ENCODE peak calls at places on chromosome 20, in five cellular contexts. One of them, this sample, is unnamed.

GRCh38 chr20:6164421-6165341 is 41.9 kb upstream of the FERMT1 start:
- DNase-seq in neuronal stem cell: no peak
- DNase-seq in thoracic aorta: no peak
- DNase-seq in CD8-positive, alpha-beta T cell: no peak
- DNase-seq in lung: no peak
- DNase-seq in this sample: peak; percentile 20

GRCh38 chr20:17735206-17735804 is 35.5 kb downstream of the BANF2 start:
- DNase-seq in thoracic aorta: no peak
- DNase-seq in lung: no peak
- DNase-seq in neuronal stem cell: no peak
- DNase-seq in CD8-positive, alpha-beta T cell: no peak
- DNase-seq in this sample: no peak

GRCh38 chr20:8018928-8019177 is 708 bp downstream of the TMX4 start:
- DNase-seq in CD8-positive, alpha-beta T cell: no peak
- DNase-seq in thoracic aorta: no peak
- DNase-seq in neuronal stem cell: no peak
- DNase-seq in lung: no peak
- DNase-seq in this sample: no peak

GRCh38 chr20:28562510-28562898 is 2695.0 kb upstream of the DEFB115 start:
- DNase-seq in thoracic aorta: no peak
- DNase-seq in neuronal stem cell: no peak
- DNase-seq in CD8-positive, alpha-beta T cell: no peak
- DNase-seq in lung: no peak
- DNase-seq in this sample: no peak

GRCh38 chr20:38581013-38581412 is at the start of gene ADIG:
- DNase-seq in neuronal stem cell: no peak
- DNase-seq in lung: no peak
- DNase-seq in CD8-positive, alpha-beta T cell: no peak
- DNase-seq in thoracic aorta: no peak
- DNase-seq in this sample: no peak

GRCh38 chr20:23043376-23043775 is 6.1 kb downstream of the THBD start:
- DNase-seq in thoracic aorta: no peak
- DNase-seq in neuronal stem cell: no peak
- DNase-seq in CD8-positive, alpha-beta T cell: no peak
- DNase-seq in lung: no peak
- DNase-seq in this sample: no peak

GRCh38 chr20:33187491-33187890 is 19.5 kb downstream of the BPIFA2 start:
- DNase-seq in neuronal stem cell: no peak
- DNase-seq in lung: no peak
- DNase-seq in thoracic aorta: no peak
- DNase-seq in CD8-positive, alpha-beta T cell: no peak
- DNase-seq in this sample: no peak

GRCh38 chr20:380763-381580 is 412 bp downstream of the TRIB3 start:
- DNase-seq in lung: peak; percentile 69
- DNase-seq in neuronal stem cell: peak; percentile 48
- DNase-seq in thoracic aorta: no peak
- DNase-seq in CD8-positive, alpha-beta T cell: peak; percentile 80
- DNase-seq in this sample: no peak

GRCh38 chr20:24936526-24937407 is 12.3 kb upstream of the CST7 start:
- DNase-seq in thoracic aorta: no peak
- DNase-seq in CD8-positive, alpha-beta T cell: peak; percentile 23
- DNase-seq in neuronal stem cell: no peak
- DNase-seq in lung: no peak
- DNase-seq in this sample: no peak

GRCh38 chr20:1503564-1504227 is 12.5 kb upstream of the SIRPB2 start:
- DNase-seq in neuronal stem cell: peak; percentile 50
- DNase-seq in CD8-positive, alpha-beta T cell: peak; percentile 80
- DNase-seq in lung: peak; percentile 77
- DNase-seq in thoracic aorta: no peak
- DNase-seq in this sample: peak; percentile 36

GRCh38 chr20:36632147-36632486 is 13.9 kb downstream of the SLA2 start:
- DNase-seq in lung: no peak
- DNase-seq in thoracic aorta: no peak
- DNase-seq in neuronal stem cell: no peak
- DNase-seq in CD8-positive, alpha-beta T cell: no peak
- DNase-seq in this sample: no peak

GRCh38 chr20:6007529-6008103 is 46.2 kb downstream of the LRRN4 start:
- DNase-seq in CD8-positive, alpha-beta T cell: no peak
- DNase-seq in thoracic aorta: no peak
- DNase-seq in neuronal stem cell: no peak
- DNase-seq in lung: no peak
- DNase-seq in this sample: no peak

GRCh38 chr20:906703-907102 is 9.4 kb downstream of the ANGPT4 start:
- DNase-seq in CD8-positive, alpha-beta T cell: no peak
- DNase-seq in thoracic aorta: no peak
- DNase-seq in lung: no peak
- DNase-seq in neuronal stem cell: no peak
- DNase-seq in this sample: peak; percentile 45

GRCh38 chr20:23445596-23446217 is 6.2 kb downstream of the CSTL1 start:
- DNase-seq in thoracic aorta: no peak
- DNase-seq in neuronal stem cell: no peak
- DNase-seq in CD8-positive, alpha-beta T cell: no peak
- DNase-seq in lung: no peak
- DNase-seq in this sample: no peak

GRCh38 chr20:7458459-7458858 is 481.8 kb downstream of the HAO1 start:
- DNase-seq in neuronal stem cell: no peak
- DNase-seq in lung: no peak
- DNase-seq in thoracic aorta: no peak
- DNase-seq in CD8-positive, alpha-beta T cell: no peak
- DNase-seq in this sample: no peak

GRCh38 chr20:37492945-37493344 is 28.1 kb upstream of the NNAT start:
- DNase-seq in thoracic aorta: no peak
- DNase-seq in neuronal stem cell: no peak
- DNase-seq in CD8-positive, alpha-beta T cell: no peak
- DNase-seq in lung: no peak
- DNase-seq in this sample: no peak

GRCh38 chr20:45958593-45958992 is 13.4 kb downstream of the ZNF335 start:
- DNase-seq in lung: no peak
- DNase-seq in thoracic aorta: no peak
- DNase-seq in CD8-positive, alpha-beta T cell: no peak
- DNase-seq in neuronal stem cell: no peak
- DNase-seq in this sample: no peak

GRCh38 chr20:60256811-60257210 is 298.6 kb downstream of the CDH26 start:
- DNase-seq in CD8-positive, alpha-beta T cell: no peak
- DNase-seq in neuronal stem cell: no peak
- DNase-seq in lung: no peak
- DNase-seq in thoracic aorta: no peak
- DNase-seq in this sample: no peak

GRCh38 chr20:10076126-10077080 is 41.6 kb downstream of the ANKEF1 start:
- DNase-seq in lung: no peak
- DNase-seq in neuronal stem cell: no peak
- DNase-seq in CD8-positive, alpha-beta T cell: no peak
- DNase-seq in thoracic aorta: no peak
- DNase-seq in this sample: no peak

GRCh38 chr20:12893019-12893418 is 115.8 kb upstream of the SPTLC3 start:
- DNase-seq in lung: no peak
- DNase-seq in thoracic aorta: no peak
- DNase-seq in CD8-positive, alpha-beta T cell: no peak
- DNase-seq in neuronal stem cell: no peak
- DNase-seq in this sample: no peak

GRCh38 chr20:37544386-37544785 is 16.7 kb upstream of the BLCAP start:
- DNase-seq in neuronal stem cell: no peak
- DNase-seq in CD8-positive, alpha-beta T cell: no peak
- DNase-seq in lung: no peak
- DNase-seq in thoracic aorta: no peak
- DNase-seq in this sample: no peak

GRCh38 chr20:55140631-55141030 is 665.2 kb downstream of the DOK5 start:
- DNase-seq in lung: no peak
- DNase-seq in CD8-positive, alpha-beta T cell: no peak
- DNase-seq in neuronal stem cell: no peak
- DNase-seq in thoracic aorta: no peak
- DNase-seq in this sample: no peak

GRCh38 chr20:59403261-59403961 is 103.0 kb downstream of the EDN3 start:
- DNase-seq in neuronal stem cell: peak; percentile 75
- DNase-seq in lung: no peak
- DNase-seq in thoracic aorta: no peak
- DNase-seq in CD8-positive, alpha-beta T cell: peak; percentile 91
- DNase-seq in this sample: no peak

GRCh38 chr20:53881362-53881761 is 189.0 kb downstream of the BCAS1 start:
- DNase-seq in neuronal stem cell: no peak
- DNase-seq in CD8-positive, alpha-beta T cell: no peak
- DNase-seq in lung: no peak
- DNase-seq in thoracic aorta: no peak
- DNase-seq in this sample: no peak

DNA sequence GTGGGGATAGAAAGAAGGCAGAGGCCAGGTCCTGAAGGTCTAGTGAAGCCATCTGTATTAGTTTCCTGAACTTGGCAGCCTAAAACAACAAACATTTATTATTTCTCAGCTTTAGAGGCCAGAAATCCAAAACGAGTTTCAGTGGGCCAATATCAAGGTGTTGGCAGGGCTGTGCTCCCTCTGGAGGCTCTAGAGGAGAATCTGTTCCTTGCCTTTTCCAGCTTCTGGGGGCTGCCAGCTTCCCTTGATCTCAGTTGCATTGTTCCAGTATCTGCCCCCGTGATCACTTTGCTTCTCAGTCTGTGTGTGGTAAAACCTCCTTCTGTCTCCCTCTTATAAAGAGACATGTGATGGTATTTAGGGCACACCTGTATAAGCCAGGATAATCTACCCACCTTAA is 82.4 kb downstream of the MAFB start:
- DNase-seq in neuronal stem cell: no peak
- DNase-seq in thoracic aorta: no peak
- DNase-seq in CD8-positive, alpha-beta T cell: no peak
- DNase-seq in lung: no peak
- DNase-seq in this sample: no peak
- H3K27ac ChIP-seq in neuronal stem cell: no peak overlapping the region
- H3K27ac ChIP-seq in thoracic aorta: no peak overlapping the region
- H3K27ac ChIP-seq in CD8-positive, alpha-beta T cell: no peak overlapping the region
- H3K27ac ChIP-seq in lung: no peak overlapping the region
- H3K27ac ChIP-seq in this sample: no peak overlapping the region

GRCh38 chr20:51410586-51411325 is 131.8 kb downstream of the NFATC2 start:
- DNase-seq in thoracic aorta: no peak
- DNase-seq in neuronal stem cell: no peak
- DNase-seq in lung: no peak
- DNase-seq in CD8-positive, alpha-beta T cell: no peak
- DNase-seq in this sample: no peak

GRCh38 chr20:51412333-51412761 is 130.2 kb downstream of the NFATC2 start:
- DNase-seq in CD8-positive, alpha-beta T cell: no peak
- DNase-seq in lung: no peak
- DNase-seq in neuronal stem cell: no peak
- DNase-seq in thoracic aorta: peak; percentile 13
- DNase-seq in this sample: no peak

GRCh38 chr20:51412991-51413471 is 129.5 kb downstream of the NFATC2 start:
- DNase-seq in CD8-positive, alpha-beta T cell: no peak
- DNase-seq in thoracic aorta: no peak
- DNase-seq in neuronal stem cell: no peak
- DNase-seq in lung: no peak
- DNase-seq in this sample: peak; percentile 40

GRCh38 chr20:51413753-51414323 is 128.7 kb downstream of the NFATC2 start:
- DNase-seq in thoracic aorta: no peak
- DNase-seq in neuronal stem cell: no peak
- DNase-seq in lung: no peak
- DNase-seq in CD8-positive, alpha-beta T cell: no peak
- DNase-seq in this sample: no peak

GRCh38 chr20:51411867-51412266 is 130.7 kb downstream of the NFATC2 start:
- DNase-seq in neuronal stem cell: no peak
- DNase-seq in CD8-positive, alpha-beta T cell: no peak
- DNase-seq in thoracic aorta: no peak
- DNase-seq in lung: no peak
- DNase-seq in this sample: no peak
- H3K4me1 ChIP-seq in neuronal stem cell: peaks cover 7% of the 10 kb centered on the region
- H3K4me1 ChIP-seq in CD8-positive, alpha-beta T cell: peaks cover 21% of the 10 kb centered on the region
- H3K4me1 ChIP-seq in thoracic aorta: peaks cover 4% of the 10 kb centered on the region
- H3K4me1 ChIP-seq in lung: peaks cover 8% of the 10 kb centered on the region
- H3K4me1 ChIP-seq in this sample: peaks cover 19% of the 10 kb centered on the region

DNA sequence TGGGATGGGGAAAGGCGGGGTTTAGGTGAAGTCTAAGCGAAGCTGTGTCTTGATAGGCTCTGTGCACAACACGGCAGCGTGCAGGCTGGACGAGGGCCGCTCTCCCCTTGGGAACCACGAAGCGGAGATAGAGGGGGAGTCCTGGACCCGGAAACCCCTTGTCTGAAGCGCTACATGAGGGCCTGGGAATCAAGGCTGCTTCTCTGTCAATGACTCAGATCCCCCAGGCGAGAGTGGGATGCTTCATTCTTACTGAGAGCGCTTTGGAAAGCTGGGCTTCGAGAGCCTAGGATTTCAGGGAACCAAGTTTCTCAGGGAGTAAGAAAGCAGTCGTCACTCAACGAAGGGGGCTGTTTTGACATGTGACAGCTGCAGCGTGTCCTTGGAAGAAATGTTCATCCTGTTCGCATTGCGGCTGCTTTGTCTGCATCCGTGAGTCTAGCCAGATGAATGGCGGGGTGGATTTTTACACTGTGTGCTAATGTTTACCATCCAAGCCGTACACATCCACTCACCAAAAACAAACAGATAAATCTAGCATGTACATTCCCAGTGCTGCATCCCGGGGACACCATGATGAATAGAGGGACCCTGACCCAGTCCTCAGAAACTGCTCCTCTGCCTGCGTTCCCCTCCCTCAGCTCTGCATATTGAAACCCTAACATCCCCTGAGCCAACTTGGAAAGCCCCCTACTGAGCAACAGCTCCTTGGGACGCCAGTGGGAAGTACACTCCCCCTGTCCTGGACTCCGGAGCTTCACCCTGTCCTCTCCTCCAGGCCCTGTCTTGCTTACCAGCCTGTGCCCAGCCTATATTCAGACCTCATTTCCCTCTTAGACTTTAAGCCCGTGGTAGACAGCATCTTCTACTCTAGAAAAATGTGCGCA is 24.5 kb upstream of the RTF2 start:
- DNase-seq in lung: no peak
- DNase-seq in CD8-positive, alpha-beta T cell: no peak
- DNase-seq in thoracic aorta: no peak
- DNase-seq in neuronal stem cell: no peak
- DNase-seq in this sample: no peak
- H3K27ac ChIP-seq in lung: peak overlapping the region; percentile 53
- H3K27ac ChIP-seq in CD8-positive, alpha-beta T cell: no peak overlapping the region
- H3K27ac ChIP-seq in thoracic aorta: no peak overlapping the region
- H3K27ac ChIP-seq in neuronal stem cell: no peak overlapping the region
- H3K27ac ChIP-seq in this sample: no peak overlapping the region

GRCh38 chr20:57215826-57216471 is 50.5 kb downstream of the BMP7 start:
- DNase-seq in thoracic aorta: no peak
- DNase-seq in CD8-positive, alpha-beta T cell: no peak
- DNase-seq in neuronal stem cell: no peak
- DNase-seq in lung: no peak
- DNase-seq in this sample: no peak
- H3K4me1 ChIP-seq in thoracic aorta: peaks cover 6% of the 10 kb centered on the region
- H3K4me1 ChIP-seq in CD8-positive, alpha-beta T cell: no peaks in the 10 kb centered on the region
- H3K4me1 ChIP-seq in neuronal stem cell: peaks cover 19% of the 10 kb centered on the region
- H3K4me1 ChIP-seq in lung: no peaks in the 10 kb centered on the region
- H3K4me1 ChIP-seq in this sample: no peaks in the 10 kb centered on the region

GRCh38 chr20:63897978-63898561 is 3.1 kb downstream of the DNAJC5 start:
- DNase-seq in thoracic aorta: no peak
- DNase-seq in neuronal stem cell: no peak
- DNase-seq in CD8-positive, alpha-beta T cell: no peak
- DNase-seq in lung: no peak
- DNase-seq in this sample: no peak
- H3K27ac ChIP-seq in thoracic aorta: no peak overlapping the region
- H3K27ac ChIP-seq in neuronal stem cell: no peak overlapping the region
- H3K27ac ChIP-seq in CD8-positive, alpha-beta T cell: no peak overlapping the region
- H3K27ac ChIP-seq in lung: peak overlapping the region; percentile 69
- H3K27ac ChIP-seq in this sample: no peak overlapping the region

This sample was measured in gastrocnemius medialis.